ENCODE peak calls at places on chromosomes 11 and 22, in six cellular contexts. One of them, this sample, is unnamed.

GRCh38 chr11:35785287-35786167 is 123.0 kb downstream of the TRIM44 start:
- DNase-seq in activated effector memory CD4-positive, alpha-beta T cell treated with Interleukin-2 at 50 U/mL for 16 hours: no peak
- DNase-seq in nucleus accumbens: no peak
- DNase-seq in Daoy: no peak
- DNase-seq in activated naive CD4-positive, alpha-beta T cell treated with anti-CD3 and anti-CD28 coated beads, Interleukin-2, amount 10 ng/mL, durations not matched to agents 7 days and 5 days: no peak
- DNase-seq in epithelial cell of prostate: no peak
- DNase-seq in this sample: no peak

GRCh38 chr22:46945481-46945880 is 183.0 kb downstream of the TBC1D22A start:
- DNase-seq in activated effector memory CD4-positive, alpha-beta T cell treated with Interleukin-2 at 50 U/mL for 16 hours: no peak
- DNase-seq in nucleus accumbens: no peak
- DNase-seq in Daoy: no peak
- DNase-seq in activated naive CD4-positive, alpha-beta T cell treated with anti-CD3 and anti-CD28 coated beads, Interleukin-2, amount 10 ng/mL, durations not matched to agents 7 days and 5 days: no peak
- DNase-seq in epithelial cell of prostate: no peak
- DNase-seq in this sample: no peak

GRCh38 chr11:44633641-44634040 is 68.2 kb downstream of the CD82 start:
- DNase-seq in activated effector memory CD4-positive, alpha-beta T cell treated with Interleukin-2 at 50 U/mL for 16 hours: no peak
- DNase-seq in nucleus accumbens: no peak
- DNase-seq in Daoy: no peak
- DNase-seq in activated naive CD4-positive, alpha-beta T cell treated with anti-CD3 and anti-CD28 coated beads, Interleukin-2, amount 10 ng/mL, durations not matched to agents 7 days and 5 days: no peak
- DNase-seq in epithelial cell of prostate: no peak
- DNase-seq in this sample: no peak

GRCh38 chr11:65311197-65311631 is 3.5 kb upstream of the CDC42EP2 start:
- DNase-seq in activated effector memory CD4-positive, alpha-beta T cell treated with Interleukin-2 at 50 U/mL for 16 hours: no peak
- DNase-seq in nucleus accumbens: no peak
- DNase-seq in Daoy: peak
- DNase-seq in activated naive CD4-positive, alpha-beta T cell treated with anti-CD3 and anti-CD28 coated beads, Interleukin-2, amount 10 ng/mL, durations not matched to agents 7 days and 5 days: no peak
- DNase-seq in epithelial cell of prostate: no peak
- DNase-seq in this sample: peak

GRCh38 chr11:88139865-88140264 is 35.4 kb downstream of the RAB38 start:
- DNase-seq in activated effector memory CD4-positive, alpha-beta T cell treated with Interleukin-2 at 50 U/mL for 16 hours: no peak
- DNase-seq in nucleus accumbens: no peak
- DNase-seq in Daoy: no peak
- DNase-seq in activated naive CD4-positive, alpha-beta T cell treated with anti-CD3 and anti-CD28 coated beads, Interleukin-2, amount 10 ng/mL, durations not matched to agents 7 days and 5 days: no peak
- DNase-seq in epithelial cell of prostate: no peak
- DNase-seq in this sample: no peak

GRCh38 chr22:37330200-37331033 is 48.1 kb downstream of the CYTH4 start:
- DNase-seq in activated effector memory CD4-positive, alpha-beta T cell treated with Interleukin-2 at 50 U/mL for 16 hours: no peak
- DNase-seq in nucleus accumbens: peak
- DNase-seq in Daoy: peak
- DNase-seq in activated naive CD4-positive, alpha-beta T cell treated with anti-CD3 and anti-CD28 coated beads, Interleukin-2, amount 10 ng/mL, durations not matched to agents 7 days and 5 days: peak
- DNase-seq in epithelial cell of prostate: peak
- DNase-seq in this sample: peak

GRCh38 chr11:65571940-65572339 is 398 bp upstream of the FAM89B start:
- DNase-seq in activated effector memory CD4-positive, alpha-beta T cell treated with Interleukin-2 at 50 U/mL for 16 hours: no peak
- DNase-seq in nucleus accumbens: no peak
- DNase-seq in Daoy: peak
- DNase-seq in activated naive CD4-positive, alpha-beta T cell treated with anti-CD3 and anti-CD28 coated beads, Interleukin-2, amount 10 ng/mL, durations not matched to agents 7 days and 5 days: peak
- DNase-seq in epithelial cell of prostate: no peak
- DNase-seq in this sample: no peak

GRCh38 chr22:26579331-26579886 is 10.5 kb downstream of the TPST2 start:
- DNase-seq in activated effector memory CD4-positive, alpha-beta T cell treated with Interleukin-2 at 50 U/mL for 16 hours: peak
- DNase-seq in nucleus accumbens: no peak
- DNase-seq in Daoy: no peak
- DNase-seq in activated naive CD4-positive, alpha-beta T cell treated with anti-CD3 and anti-CD28 coated beads, Interleukin-2, amount 10 ng/mL, durations not matched to agents 7 days and 5 days: peak
- DNase-seq in epithelial cell of prostate: no peak
- DNase-seq in this sample: no peak

GRCh38 chr11:76666408-76666807 is 4.1 kb downstream of the LRRC32 start:
- DNase-seq in activated effector memory CD4-positive, alpha-beta T cell treated with Interleukin-2 at 50 U/mL for 16 hours: no peak
- DNase-seq in nucleus accumbens: no peak
- DNase-seq in Daoy: peak
- DNase-seq in activated naive CD4-positive, alpha-beta T cell treated with anti-CD3 and anti-CD28 coated beads, Interleukin-2, amount 10 ng/mL, durations not matched to agents 7 days and 5 days: no peak
- DNase-seq in epithelial cell of prostate: no peak
- DNase-seq in this sample: no peak

GRCh38 chr22:39349967-39350802 is at the start of gene SYNGR1:
- DNase-seq in activated effector memory CD4-positive, alpha-beta T cell treated with Interleukin-2 at 50 U/mL for 16 hours: no peak
- DNase-seq in nucleus accumbens: no peak
- DNase-seq in Daoy: no peak
- DNase-seq in activated naive CD4-positive, alpha-beta T cell treated with anti-CD3 and anti-CD28 coated beads, Interleukin-2, amount 10 ng/mL, durations not matched to agents 7 days and 5 days: no peak
- DNase-seq in epithelial cell of prostate: no peak
- DNase-seq in this sample: no peak

GRCh38 chr11:45354976-45355705 is 69.0 kb upstream of the SYT13 start:
- DNase-seq in activated effector memory CD4-positive, alpha-beta T cell treated with Interleukin-2 at 50 U/mL for 16 hours: peak
- DNase-seq in nucleus accumbens: peak
- DNase-seq in Daoy: peak
- DNase-seq in activated naive CD4-positive, alpha-beta T cell treated with anti-CD3 and anti-CD28 coated beads, Interleukin-2, amount 10 ng/mL, durations not matched to agents 7 days and 5 days: peak
- DNase-seq in epithelial cell of prostate: no peak
- DNase-seq in this sample: peak

GRCh38 chr22:23202812-23203451 is 22.6 kb downstream of the BCR start:
- DNase-seq in activated effector memory CD4-positive, alpha-beta T cell treated with Interleukin-2 at 50 U/mL for 16 hours: no peak
- DNase-seq in nucleus accumbens: no peak
- DNase-seq in Daoy: no peak
- DNase-seq in activated naive CD4-positive, alpha-beta T cell treated with anti-CD3 and anti-CD28 coated beads, Interleukin-2, amount 10 ng/mL, durations not matched to agents 7 days and 5 days: no peak
- DNase-seq in epithelial cell of prostate: no peak
- DNase-seq in this sample: no peak

GRCh38 chr11:20032577-20033265 is 127.6 kb downstream of the DBX1 start:
- DNase-seq in activated effector memory CD4-positive, alpha-beta T cell treated with Interleukin-2 at 50 U/mL for 16 hours: no peak
- DNase-seq in nucleus accumbens: no peak
- DNase-seq in Daoy: no peak
- DNase-seq in activated naive CD4-positive, alpha-beta T cell treated with anti-CD3 and anti-CD28 coated beads, Interleukin-2, amount 10 ng/mL, durations not matched to agents 7 days and 5 days: no peak
- DNase-seq in epithelial cell of prostate: no peak
- DNase-seq in this sample: no peak

This sample was measured in stromal cell of bone marrow.